ENCODE peak calls at places on chromosomes 16 and 17, in six cellular contexts. Y is heart right ventricle, Z is lung, R is transverse colon, T is keratinocyte, D is A549. O is an unnamed sample. For H3K9me3, the result is how much of the 10 kb centered on the place peaks cover.

GRCh38 chr17:79591695-79592094 is 19.2 kb downstream of the RBFOX3 start:
- DNase-seq in Y (no peak), Z (no peak), R (no peak), T (no peak), D (no peak), O (no peak)

GRCh38 chr17:45414997-45415881 is 17.4 kb downstream of the ARHGAP27 start:
- DNase-seq in Y (no peak), Z (no peak), R (peak), T (no peak), D (no peak), O (no peak)

GRCh38 chr17:37648555-37648954 is 5.3 kb upstream of the DDX52 start:
- DNase-seq in Y (no peak), Z (no peak), R (no peak), T (no peak), D (no peak), O (no peak)

GRCh38 chr17:16415031-16415924 is at the start of gene TRPV2:
- DNase-seq in Y (no peak), Z (no peak), R (peak), T (no peak), D (peak), O (peak)

GRCh38 chr17:78168906-78169793 is 769 bp downstream of the SYNGR2 start:
- DNase-seq in Y (peak), Z (peak), R (peak), T (no peak), D (peak), O (peak)

GRCh38 chr16:4372315-4372577 is 598 bp downstream of the VASN start:
- DNase-seq in Y (no peak), Z (no peak), R (no peak), T (no peak), D (no peak), O (no peak)

GRCh38 chr16:31641279-31641678 is 113.6 kb downstream of the AHSP start:
- DNase-seq in Y (no peak), Z (no peak), R (no peak), T (no peak), D (no peak), O (no peak)

GRCh38 chr17:5248821-5249479 is 14.3 kb upstream of the SCIMP start:
- DNase-seq in Y (no peak), Z (no peak), R (no peak), T (no peak), D (no peak), O (no peak)

GRCh38 chr16:7325835-7326234 is 6.8 kb upstream of the RBFOX1 start:
- DNase-seq in Y (no peak), Z (no peak), R (no peak), T (no peak), D (no peak), O (no peak)

GRCh38 chr16:57679016-57679415 is 10.9 kb downstream of the ADGRG3 start:
- DNase-seq in Y (no peak), Z (no peak), R (no peak), T (no peak), D (no peak), O (no peak)

GRCh38 chr16:3842994-3843393 is 37.5 kb downstream of the CREBBP start:
- DNase-seq in Y (no peak), Z (no peak), R (no peak), T (no peak), D (no peak), O (no peak)

GRCh38 chr16:88857728-88858339 is 907 bp downstream of the TRAPPC2L start:
- DNase-seq in Y (peak), Z (peak), R (peak), T (peak), D (peak), O (peak)

GRCh38 chr17:67944035-67944434 is 52.2 kb downstream of the C17orf58 start:
- DNase-seq in Y (no peak), Z (no peak), R (no peak), T (no peak), D (no peak), O (no peak)

GRCh38 chr16:9184354-9184690 is 92.9 kb downstream of the HAPSTR1 start:
- DNase-seq in Y (no peak), Z (no peak), R (no peak), T (no peak), D (no peak), O (no peak)
- H3K4me3 ChIP-seq in Y (no peak), Z (no peak), R (no peak), T (no peak), D (no peak), O (no peak)

GRCh38 chr17:26782153-26782552 is 511.8 kb upstream of the WSB1 start:
- DNase-seq in Y (no peak), Z (no peak), R (no peak), T (no peak), D (no peak), O (no peak)
- H3K9me3 ChIP-seq in Y (under half), Z (under half), R (under half), T (under half), D (under half), O (under half)

GRCh38 chr16:54312502-54312991 is 26.0 kb upstream of the IRX3 start:
- DNase-seq in Y (no peak), Z (no peak), R (no peak), T (no peak), D (no peak), O (no peak)
- H3K4me3 ChIP-seq in Y (no peak), Z (no peak), R (no peak), T (no peak), D (no peak), O (no peak)

GRCh38 chr16:58744497-58744896 is 10.4 kb upstream of the GOT2 start:
- DNase-seq in Y (no peak), Z (no peak), R (no peak), T (no peak), D (no peak), O (no peak)
- H3K9me3 ChIP-seq in Y (under half), Z (under half), R (under half), T (under half), D (under half), O (under half)

DNA sequence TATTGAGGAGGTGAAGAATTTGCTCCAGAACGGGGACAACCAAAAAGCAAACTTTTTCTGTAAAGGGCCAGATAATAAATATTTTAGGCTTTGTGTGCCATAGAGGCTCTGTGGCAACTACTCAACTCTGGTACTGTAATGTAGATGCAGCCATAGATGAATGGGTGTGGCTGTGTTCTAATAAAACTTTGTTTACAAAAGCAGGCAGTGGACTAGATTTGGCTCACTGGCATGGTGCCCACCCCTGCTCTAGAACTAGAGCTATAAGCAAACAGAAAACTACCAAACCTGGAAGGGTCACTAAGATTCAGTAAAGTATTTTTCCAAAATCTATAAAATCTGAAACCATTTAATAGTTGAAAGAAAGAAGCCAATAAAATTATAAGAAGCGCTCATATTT is 24.6 kb upstream of the SMURF2 start:
- DNase-seq in Y (no peak), Z (no peak), R (peak), T (no peak), D (no peak), O (no peak)
- H3K4me3 ChIP-seq in Y (no peak), Z (no peak), R (no peak), T (no peak), D (no peak), O (no peak)

GRCh38 chr17:39724731-39725130 is 5.6 kb downstream of the MIEN1 start:
- DNase-seq in Y (no peak), Z (no peak), R (no peak), T (no peak), D (no peak), O (no peak)
- H3K9me3 ChIP-seq in Y (under half), Z (under half), R (under half), T (under half), D (under half), O (under half)

GRCh38 chr16:68021490-68021889 is 1.5 kb downstream of the DDX28 start:
- DNase-seq in Y (no peak), Z (no peak), R (no peak), T (no peak), D (no peak), O (no peak)
- H3K4me3 ChIP-seq in Y (peak), Z (no peak), R (no peak), T (peak), D (no peak), O (no peak)

O was measured in Peyer's patch.